ENCODE peak calls at places on chromosomes 7 and 10, in six cellular contexts. One of them, this sample, is unnamed.

GRCh38 chr7:40232242-40232929 is 97.6 kb downstream of the SUGCT start:
- DNase-seq in upper lobe of right lung: no peak
- DNase-seq in NB4: peak; percentile 70
- DNase-seq in lower lobe of right lung: no peak
- DNase-seq in esophagus squamous epithelium: no peak
- DNase-seq in AG04449: peak; percentile 21
- DNase-seq in this sample: no peak

GRCh38 chr10:26696786-26697162 is 727 bp upstream of the PDSS1 start:
- DNase-seq in upper lobe of right lung: no peak
- DNase-seq in NB4: peak; percentile 89
- DNase-seq in lower lobe of right lung: no peak
- DNase-seq in esophagus squamous epithelium: no peak
- DNase-seq in AG04449: no peak
- DNase-seq in this sample: no peak

GRCh38 chr7:65968256-65969185 is 13.5 kb downstream of the GUSB start:
- DNase-seq in upper lobe of right lung: peak; percentile 61
- DNase-seq in NB4: no peak
- DNase-seq in lower lobe of right lung: no peak
- DNase-seq in esophagus squamous epithelium: no peak
- DNase-seq in AG04449: no peak
- DNase-seq in this sample: no peak

GRCh38 chr7:81415181-81415580 is 354.7 kb downstream of the HGF start:
- DNase-seq in upper lobe of right lung: no peak
- DNase-seq in NB4: no peak
- DNase-seq in lower lobe of right lung: no peak
- DNase-seq in esophagus squamous epithelium: no peak
- DNase-seq in AG04449: no peak
- DNase-seq in this sample: no peak

GRCh38 chr7:85474234-85474633 is 287.4 kb upstream of the SEMA3D start:
- DNase-seq in upper lobe of right lung: no peak
- DNase-seq in NB4: no peak
- DNase-seq in lower lobe of right lung: no peak
- DNase-seq in esophagus squamous epithelium: no peak
- DNase-seq in AG04449: peak; percentile 28
- DNase-seq in this sample: no peak

GRCh38 chr7:27073066-27073465 is 22.7 kb downstream of the HOXA1 start:
- DNase-seq in upper lobe of right lung: no peak
- DNase-seq in NB4: peak; percentile 30
- DNase-seq in lower lobe of right lung: no peak
- DNase-seq in esophagus squamous epithelium: no peak
- DNase-seq in AG04449: no peak
- DNase-seq in this sample: no peak

GRCh38 chr7:29921404-29922010 is 68.1 kb downstream of the SCRN1 start:
- DNase-seq in upper lobe of right lung: no peak
- DNase-seq in NB4: peak; percentile 80
- DNase-seq in lower lobe of right lung: no peak
- DNase-seq in esophagus squamous epithelium: no peak
- DNase-seq in AG04449: no peak
- DNase-seq in this sample: peak; percentile 20

GRCh38 chr10:97234403-97234802 is 48.6 kb upstream of the SLIT1 start:
- DNase-seq in upper lobe of right lung: no peak
- DNase-seq in NB4: peak; percentile 74
- DNase-seq in lower lobe of right lung: no peak
- DNase-seq in esophagus squamous epithelium: no peak
- DNase-seq in AG04449: no peak
- DNase-seq in this sample: no peak

GRCh38 chr7:142832452-142832851 is 22.4 kb upstream of the EPHB6 start:
- DNase-seq in upper lobe of right lung: no peak
- DNase-seq in NB4: no peak
- DNase-seq in lower lobe of right lung: no peak
- DNase-seq in esophagus squamous epithelium: no peak
- DNase-seq in AG04449: no peak
- DNase-seq in this sample: no peak

GRCh38 chr7:21507627-21508343 is 35.1 kb upstream of the DNAH11 start:
- DNase-seq in upper lobe of right lung: no peak
- DNase-seq in NB4: peak; percentile 63
- DNase-seq in lower lobe of right lung: no peak
- DNase-seq in esophagus squamous epithelium: no peak
- DNase-seq in AG04449: no peak
- DNase-seq in this sample: peak; percentile 3

GRCh38 chr10:80412521-80412920 is 4.2 kb downstream of the PRXL2A start:
- DNase-seq in upper lobe of right lung: no peak
- DNase-seq in NB4: peak; percentile 24
- DNase-seq in lower lobe of right lung: no peak
- DNase-seq in esophagus squamous epithelium: no peak
- DNase-seq in AG04449: no peak
- DNase-seq in this sample: no peak

GRCh38 chr10:8481718-8482504 is 427.4 kb downstream of the GATA3 start:
- DNase-seq in upper lobe of right lung: no peak
- DNase-seq in NB4: no peak
- DNase-seq in lower lobe of right lung: no peak
- DNase-seq in esophagus squamous epithelium: no peak
- DNase-seq in AG04449: no peak
- DNase-seq in this sample: no peak

GRCh38 chr10:117537904-117538524 is 4.5 kb upstream of the EMX2 start:
- DNase-seq in upper lobe of right lung: no peak
- DNase-seq in NB4: no peak
- DNase-seq in lower lobe of right lung: no peak
- DNase-seq in esophagus squamous epithelium: no peak
- DNase-seq in AG04449: no peak
- DNase-seq in this sample: no peak

GRCh38 chr7:102295346-102296178 is 8.9 kb downstream of the SH2B2 start:
- DNase-seq in upper lobe of right lung: no peak
- DNase-seq in NB4: no peak
- DNase-seq in lower lobe of right lung: no peak
- DNase-seq in esophagus squamous epithelium: no peak
- DNase-seq in AG04449: no peak
- DNase-seq in this sample: no peak

GRCh38 chr7:30041526-30042269 is 13.5 kb downstream of the PLEKHA8 start:
- DNase-seq in upper lobe of right lung: no peak
- DNase-seq in NB4: no peak
- DNase-seq in lower lobe of right lung: no peak
- DNase-seq in esophagus squamous epithelium: no peak
- DNase-seq in AG04449: no peak
- DNase-seq in this sample: no peak

GRCh38 chr7:35875292-35875691 is 74.4 kb downstream of the SEPTIN7 start:
- DNase-seq in upper lobe of right lung: no peak
- DNase-seq in NB4: no peak
- DNase-seq in lower lobe of right lung: no peak
- DNase-seq in esophagus squamous epithelium: no peak
- DNase-seq in AG04449: peak; percentile 46
- DNase-seq in this sample: no peak

GRCh38 chr7:19619122-19619521 is 89.7 kb downstream of the POLR1F start:
- DNase-seq in upper lobe of right lung: no peak
- DNase-seq in NB4: peak; percentile 4
- DNase-seq in lower lobe of right lung: no peak
- DNase-seq in esophagus squamous epithelium: no peak
- DNase-seq in AG04449: no peak
- DNase-seq in this sample: no peak

GRCh38 chr7:123099712-123100111 is 100.1 kb downstream of the SLC13A1 start:
- DNase-seq in upper lobe of right lung: no peak
- DNase-seq in NB4: no peak
- DNase-seq in lower lobe of right lung: no peak
- DNase-seq in esophagus squamous epithelium: no peak
- DNase-seq in AG04449: no peak
- DNase-seq in this sample: no peak
- TF ChIP-seq CTCF in upper lobe of right lung: no peak
- TF ChIP-seq CTCF in NB4: no peak
- TF ChIP-seq CTCF in lower lobe of right lung: no peak
- TF ChIP-seq CTCF in esophagus squamous epithelium: no peak
- TF ChIP-seq CTCF in AG04449: no peak
- TF ChIP-seq CTCF in this sample: no peak

GRCh38 chr10:86632951-86633350 is 21.4 kb upstream of the OPN4 start:
- DNase-seq in upper lobe of right lung: no peak
- DNase-seq in NB4: no peak
- DNase-seq in lower lobe of right lung: no peak
- DNase-seq in esophagus squamous epithelium: no peak
- DNase-seq in AG04449: no peak
- DNase-seq in this sample: no peak

GRCh38 chr10:86630079-86630478 is 24.3 kb upstream of the OPN4 start:
- DNase-seq in upper lobe of right lung: no peak
- DNase-seq in NB4: no peak
- DNase-seq in lower lobe of right lung: no peak
- DNase-seq in esophagus squamous epithelium: no peak
- DNase-seq in AG04449: no peak
- DNase-seq in this sample: no peak

GRCh38 chr10:86635402-86635801 is 18.9 kb upstream of the OPN4 start:
- DNase-seq in upper lobe of right lung: no peak
- DNase-seq in NB4: no peak
- DNase-seq in lower lobe of right lung: no peak
- DNase-seq in esophagus squamous epithelium: no peak
- DNase-seq in AG04449: peak; percentile 78
- DNase-seq in this sample: no peak

DNA sequence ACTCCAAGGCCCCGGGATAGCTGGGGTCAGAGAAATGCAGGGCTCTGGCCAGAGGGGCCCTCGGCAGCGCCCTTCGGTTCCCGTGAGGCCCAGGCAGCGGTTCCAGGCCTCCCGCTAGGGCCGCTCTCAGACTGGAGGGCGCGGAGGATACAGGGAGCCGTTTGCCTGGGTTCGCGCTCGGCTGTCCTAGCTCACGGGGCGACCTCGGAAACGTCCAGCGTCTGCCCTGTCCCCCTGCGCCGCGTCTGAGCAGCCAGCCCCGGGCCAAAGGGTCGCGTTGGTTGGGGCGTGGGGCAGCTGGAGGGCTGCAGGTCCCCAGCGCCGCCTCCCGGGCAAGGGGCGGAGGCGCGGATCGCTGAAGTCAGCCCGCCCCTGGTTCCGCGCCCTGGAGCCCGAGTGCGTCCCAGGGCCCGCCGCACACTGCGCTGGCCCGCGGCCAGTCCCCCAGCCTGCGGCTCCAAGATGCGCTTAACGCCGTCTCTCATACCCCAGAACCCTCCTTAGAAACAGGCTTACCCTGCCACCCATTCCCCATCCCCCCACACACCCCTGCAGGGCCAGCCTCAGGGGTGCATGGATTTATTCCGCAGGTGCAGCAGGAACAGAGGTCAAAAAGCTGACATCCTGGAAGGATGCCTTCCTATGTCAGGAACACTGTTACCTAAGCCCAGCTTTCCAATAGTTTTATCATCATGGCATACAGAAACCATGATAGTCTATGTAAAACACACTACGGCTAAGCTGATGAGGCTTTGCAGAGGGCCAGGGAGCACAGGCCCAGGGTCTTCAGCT is 22.1 kb upstream of the OPN4 start:
- DNase-seq in upper lobe of right lung: no peak
- DNase-seq in NB4: no peak
- DNase-seq in lower lobe of right lung: no peak
- DNase-seq in esophagus squamous epithelium: no peak
- DNase-seq in AG04449: no peak
- DNase-seq in this sample: no peak
- H3K4me3 ChIP-seq in upper lobe of right lung: peak overlapping the region; percentile 32
- H3K4me3 ChIP-seq in NB4: no peak overlapping the region
- H3K4me3 ChIP-seq in lower lobe of right lung: peak overlapping the region; percentile 40
- H3K4me3 ChIP-seq in esophagus squamous epithelium: peak overlapping the region; percentile 36
- H3K4me3 ChIP-seq in AG04449: peak overlapping the region; percentile 44
- H3K4me3 ChIP-seq in this sample: peak overlapping the region; percentile 42

DNA sequence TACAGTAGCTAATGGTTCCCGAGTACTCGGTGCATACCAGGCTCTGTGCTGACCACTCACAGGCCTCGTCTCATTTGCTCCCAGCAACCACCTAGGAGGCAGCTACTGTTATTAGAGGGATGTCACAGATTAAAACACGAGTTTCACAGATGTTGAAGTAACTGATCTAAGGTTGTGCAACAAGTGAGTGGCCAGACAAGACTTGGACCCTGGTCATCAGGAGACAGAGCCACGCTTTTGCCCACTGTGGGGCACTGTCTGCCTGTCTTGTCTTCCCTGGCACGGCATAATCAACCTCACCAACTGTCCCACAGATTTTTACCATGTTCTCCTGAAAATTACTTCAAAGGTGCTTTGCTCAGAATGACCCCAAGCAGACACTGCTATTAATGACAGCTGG is 111.6 kb upstream of the HABP2 start:
- DNase-seq in upper lobe of right lung: no peak
- DNase-seq in NB4: no peak
- DNase-seq in lower lobe of right lung: no peak
- DNase-seq in esophagus squamous epithelium: no peak
- DNase-seq in AG04449: no peak
- DNase-seq in this sample: no peak
- TF ChIP-seq CTCF in upper lobe of right lung: no peak
- TF ChIP-seq CTCF in NB4: no peak
- TF ChIP-seq CTCF in lower lobe of right lung: no peak
- TF ChIP-seq CTCF in esophagus squamous epithelium: no peak
- TF ChIP-seq CTCF in AG04449: peak; percentile 16
- TF ChIP-seq CTCF in this sample: peak; percentile 21

GRCh38 chr10:124524991-124525653 is 63.5 kb downstream of the LHPP start:
- DNase-seq in upper lobe of right lung: peak; percentile 76
- DNase-seq in NB4: no peak
- DNase-seq in lower lobe of right lung: peak; percentile 64
- DNase-seq in esophagus squamous epithelium: no peak
- DNase-seq in AG04449: no peak
- DNase-seq in this sample: no peak
- H3K4me3 ChIP-seq in upper lobe of right lung: no peak overlapping the region
- H3K4me3 ChIP-seq in NB4: no peak overlapping the region
- H3K4me3 ChIP-seq in lower lobe of right lung: no peak overlapping the region
- H3K4me3 ChIP-seq in esophagus squamous epithelium: no peak overlapping the region
- H3K4me3 ChIP-seq in AG04449: no peak overlapping the region
- H3K4me3 ChIP-seq in this sample: no peak overlapping the region

DNA sequence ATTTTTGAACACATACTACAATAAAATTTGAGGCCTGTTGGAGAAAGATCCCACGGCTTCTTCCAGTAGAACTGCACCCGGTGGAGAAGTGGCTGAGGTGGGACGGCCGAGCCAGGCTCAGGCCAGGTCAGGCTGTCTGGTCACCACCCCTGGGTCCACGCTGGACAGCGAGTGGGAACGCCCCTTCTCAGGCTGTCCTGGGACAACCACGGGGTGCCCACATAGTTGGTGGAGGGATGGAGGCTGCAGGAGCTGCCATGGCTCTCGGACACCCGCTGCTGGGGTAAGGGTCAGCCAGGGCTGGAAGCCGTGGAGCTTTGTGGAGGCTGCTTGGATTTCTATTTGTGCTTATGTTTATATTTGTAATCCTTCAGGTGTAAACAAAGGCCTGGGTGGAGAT is 206.5 kb downstream of the DNAJB6 start:
- DNase-seq in upper lobe of right lung: peak; percentile 37
- DNase-seq in NB4: no peak
- DNase-seq in lower lobe of right lung: peak; percentile 40
- DNase-seq in esophagus squamous epithelium: no peak
- DNase-seq in AG04449: no peak
- DNase-seq in this sample: no peak
- TF ChIP-seq CTCF in upper lobe of right lung: no peak
- TF ChIP-seq CTCF in NB4: no peak
- TF ChIP-seq CTCF in lower lobe of right lung: no peak
- TF ChIP-seq CTCF in esophagus squamous epithelium: no peak
- TF ChIP-seq CTCF in AG04449: no peak
- TF ChIP-seq CTCF in this sample: no peak

This sample was measured in epithelial cell of proximal tubule.